ENCODE peak calls at places on chromosomes 2 and 18, in six cellular contexts. C is activated naive CD4-positive, alpha-beta T cell treated with anti-CD3 and anti-CD28 coated beads, Interleukin-2, amount 50 U/mL, for 16 hours; Y is lung microvascular endothelial cell; O is G401; U is COR-L47; V is GM13976. G is an unnamed sample.

GRCh38 chr2:37389984-37390765 is 45.7 kb downstream of the QPCT start:
- DNase-seq in C (peak; percentile 62), U (peak; percentile 17), V (peak; percentile 75), O (no peak), Y (peak; percentile 59), G (no peak)

GRCh38 chr2:8328189-8328588 is 353.7 kb upstream of the ID2 start:
- DNase-seq in Y (no peak), C (no peak), V (no peak), U (no peak), O (no peak), G (no peak)

GRCh38 chr2:3575534-3576324 is 669 bp downstream of the RPS7 start:
- DNase-seq in O (no peak), C (peak; percentile 36), U (no peak), Y (peak; percentile 26), V (no peak), G (no peak)

GRCh38 chr2:226631671-226632070 is 167.9 kb downstream of the IRS1 start:
- DNase-seq in Y (no peak), V (no peak), U (no peak), O (no peak), C (no peak), G (no peak)

GRCh38 chr18:23231340-23232021 is 96.2 kb downstream of the CABLES1 start:
- DNase-seq in V (peak; percentile 85), C (peak; percentile 58), O (no peak), U (no peak), Y (peak; percentile 33), G (no peak)

GRCh38 chr2:7440985-7441384 is 523.8 kb downstream of the RNF144A start:
- DNase-seq in U (no peak), O (no peak), Y (no peak), V (no peak), C (no peak), G (no peak)

GRCh38 chr18:48201337-48201705 is 207.9 kb downstream of the ZBTB7C start:
- DNase-seq in Y (no peak), V (no peak), O (no peak), C (no peak), U (no peak), G (no peak)

GRCh38 chr2:181627545-181627944 is 29.4 kb downstream of the CERKL start:
- DNase-seq in Y (no peak), V (no peak), C (no peak), U (no peak), O (peak; percentile 62), G (no peak)

GRCh38 chr2:925309-925708 is 25.3 kb upstream of the SNTG2 start:
- DNase-seq in Y (no peak), O (no peak), U (no peak), C (no peak), V (no peak), G (no peak)

GRCh38 chr18:45384137-45384998 is 230.9 kb upstream of the SLC14A2 start:
- DNase-seq in V (peak; percentile 46), U (peak; percentile 82), Y (peak; percentile 59), C (peak; percentile 25), O (peak; percentile 49), G (peak; percentile 44)